ENCODE peak calls at places on chromosomes 5 and 9, in five cellular contexts. V is erythroblast, U is NB4, S is mesendoderm, E is left kidney. M is an unnamed sample.

GRCh38 chr9:20252778-20253177 is 369.5 kb downstream of the MLLT3 start:
- DNase-seq in V (no peak), U (no peak), S (no peak), E (no peak), M (no peak)

GRCh38 chr5:135887447-135887864 is 8.2 kb downstream of the IL9 start:
- DNase-seq in V (peak), U (peak), S (peak), E (peak), M (peak)

GRCh38 chr9:89179920-89180667 is 1.5 kb upstream of the SHC3 start:
- DNase-seq in V (peak), U (peak), S (peak), E (peak), M (peak)

GRCh38 chr5:131767891-131768290 is 28.9 kb downstream of the FNIP1 start:
- DNase-seq in V (no peak), U (no peak), S (no peak), E (no peak), M (no peak)

GRCh38 chr5:10642367-10642766 is 78.5 kb downstream of the ANKRD33B start:
- DNase-seq in V (no peak), U (no peak), S (no peak), E (no peak), M (no peak)

GRCh38 chr5:151327585-151327984 is 19.8 kb downstream of the SLC36A2 start:
- DNase-seq in V (no peak), U (no peak), S (no peak), E (no peak), M (no peak)

GRCh38 chr5:167710444-167711025 is 580.9 kb upstream of the WWC1 start:
- DNase-seq in V (no peak), U (no peak), S (peak), E (peak), M (no peak)

GRCh38 chr9:120890415-120891254 is 13.6 kb upstream of the PHF19 start:
- DNase-seq in V (no peak), U (peak), S (no peak), E (no peak), M (no peak)

GRCh38 chr5:68968426-68968825 is 125.4 kb upstream of the SLC30A5 start:
- DNase-seq in V (no peak), U (peak), S (no peak), E (no peak), M (no peak)

GRCh38 chr5:67233075-67233474 is 36.5 kb upstream of the CD180 start:
- DNase-seq in V (no peak), U (no peak), S (no peak), E (no peak), M (peak)

GRCh38 chr9:14788846-14789245 is 66.3 kb upstream of the CER1 start:
- DNase-seq in V (no peak), U (no peak), S (no peak), E (no peak), M (no peak)

GRCh38 chr5:138664276-138664943 is 88.8 kb upstream of the CTNNA1 start:
- DNase-seq in V (no peak), U (no peak), S (peak), E (no peak), M (peak)

GRCh38 chr5:83718195-83718825 is 2.3 kb downstream of the HAPLN1 start:
- DNase-seq in V (peak), U (peak), S (peak), E (peak), M (peak)

GRCh38 chr5:172282277-172283019 is 1.1 kb downstream of the UBTD2 start:
- DNase-seq in V (no peak), U (no peak), S (no peak), E (no peak), M (peak)

GRCh38 chr5:50745221-50745620 is 78.8 kb downstream of the PARP8 start:
- DNase-seq in V (no peak), U (no peak), S (no peak), E (no peak), M (no peak)

M was measured in ELR.